ENCODE peak calls at places on chromosomes 16 and 17, in four cellular contexts. One of them, this sample, is unnamed.

GRCh38 chr17:66720567-66720966 is 114.3 kb upstream of the CACNG5 start:
- DNase-seq in CD8-positive, alpha-beta T cell: no peak
- DNase-seq in glutamatergic neuron: no peak
- DNase-seq in transverse colon: no peak
- DNase-seq in this sample: no peak

GRCh38 chr17:80362428-80363119 is 52.4 kb upstream of the ENDOV start:
- DNase-seq in CD8-positive, alpha-beta T cell: no peak
- DNase-seq in glutamatergic neuron: no peak
- DNase-seq in transverse colon: no peak
- DNase-seq in this sample: no peak

GRCh38 chr16:63938661-63939060 is 1183.2 kb downstream of the CDH11 start:
- DNase-seq in CD8-positive, alpha-beta T cell: no peak
- DNase-seq in glutamatergic neuron: no peak
- DNase-seq in transverse colon: no peak
- DNase-seq in this sample: no peak

GRCh38 chr17:59827721-59828477 is 64.8 kb downstream of the TUBD1 start:
- DNase-seq in CD8-positive, alpha-beta T cell: no peak
- DNase-seq in glutamatergic neuron: no peak
- DNase-seq in transverse colon: no peak
- DNase-seq in this sample: no peak

GRCh38 chr16:5059386-5060072 is 6.2 kb downstream of the C16orf89 start:
- DNase-seq in CD8-positive, alpha-beta T cell: no peak
- DNase-seq in glutamatergic neuron: no peak
- DNase-seq in transverse colon: no peak
- DNase-seq in this sample: no peak

GRCh38 chr16:543301-544164 is 16.0 kb downstream of the CAPN15 start:
- DNase-seq in CD8-positive, alpha-beta T cell: no peak
- DNase-seq in glutamatergic neuron: no peak
- DNase-seq in transverse colon: no peak
- DNase-seq in this sample: no peak

GRCh38 chr16:79792952-79793351 is 192.4 kb upstream of the MAF start:
- DNase-seq in CD8-positive, alpha-beta T cell: no peak
- DNase-seq in glutamatergic neuron: no peak
- DNase-seq in transverse colon: peak
- DNase-seq in this sample: no peak

GRCh38 chr17:6507535-6507934 is 48.8 kb downstream of the PITPNM3 start:
- DNase-seq in CD8-positive, alpha-beta T cell: no peak
- DNase-seq in glutamatergic neuron: no peak
- DNase-seq in transverse colon: peak
- DNase-seq in this sample: no peak

GRCh38 chr17:77496831-77497577 is 356.2 kb downstream of the SEC14L1 start:
- DNase-seq in CD8-positive, alpha-beta T cell: no peak
- DNase-seq in glutamatergic neuron: no peak
- DNase-seq in transverse colon: no peak
- DNase-seq in this sample: no peak

GRCh38 chr16:2692948-2693651 is 10.8 kb downstream of the KCTD5 start:
- DNase-seq in CD8-positive, alpha-beta T cell: no peak
- DNase-seq in glutamatergic neuron: peak
- DNase-seq in transverse colon: peak
- DNase-seq in this sample: no peak

GRCh38 chr16:19238386-19238785 is 47.1 kb upstream of the CLEC19A start:
- DNase-seq in CD8-positive, alpha-beta T cell: no peak
- DNase-seq in glutamatergic neuron: no peak
- DNase-seq in transverse colon: no peak
- DNase-seq in this sample: no peak

GRCh38 chr16:525520-526180 is 1.9 kb upstream of the CAPN15 start:
- DNase-seq in CD8-positive, alpha-beta T cell: peak
- DNase-seq in glutamatergic neuron: no peak
- DNase-seq in transverse colon: no peak
- DNase-seq in this sample: peak

GRCh38 chr16:80837421-80838263 is 33.2 kb upstream of the CDYL2 start:
- DNase-seq in CD8-positive, alpha-beta T cell: no peak
- DNase-seq in glutamatergic neuron: no peak
- DNase-seq in transverse colon: no peak
- DNase-seq in this sample: no peak

GRCh38 chr17:6574689-6575595 is 18.6 kb upstream of the PITPNM3 start:
- DNase-seq in CD8-positive, alpha-beta T cell: peak
- DNase-seq in glutamatergic neuron: no peak
- DNase-seq in transverse colon: peak
- DNase-seq in this sample: peak

GRCh38 chr16:66581246-66581952 is 2.1 kb downstream of the CMTM2 start:
- DNase-seq in CD8-positive, alpha-beta T cell: no peak
- DNase-seq in glutamatergic neuron: no peak
- DNase-seq in transverse colon: no peak
- DNase-seq in this sample: no peak

GRCh38 chr16:27445502-27446175 is 43.7 kb downstream of the IL21R start:
- DNase-seq in CD8-positive, alpha-beta T cell: no peak
- DNase-seq in glutamatergic neuron: no peak
- DNase-seq in transverse colon: no peak
- DNase-seq in this sample: no peak

GRCh38 chr16:4982056-4982867 is 24.1 kb downstream of the SEC14L5 start:
- DNase-seq in CD8-positive, alpha-beta T cell: no peak
- DNase-seq in glutamatergic neuron: no peak
- DNase-seq in transverse colon: no peak
- DNase-seq in this sample: no peak

GRCh38 chr17:38606646-38607611 is 1.2 kb upstream of the SRCIN1 start:
- DNase-seq in CD8-positive, alpha-beta T cell: no peak
- DNase-seq in glutamatergic neuron: no peak
- DNase-seq in transverse colon: no peak
- DNase-seq in this sample: no peak

GRCh38 chr16:1553976-1554825 is 20.7 kb downstream of the TMEM204 start:
- DNase-seq in CD8-positive, alpha-beta T cell: no peak
- DNase-seq in glutamatergic neuron: no peak
- DNase-seq in transverse colon: no peak
- DNase-seq in this sample: no peak

GRCh38 chr16:15961060-15961511 is 11.7 kb downstream of the ABCC1 start:
- DNase-seq in CD8-positive, alpha-beta T cell: peak
- DNase-seq in glutamatergic neuron: no peak
- DNase-seq in transverse colon: no peak
- DNase-seq in this sample: peak

GRCh38 chr17:35948092-35948491 is 4.6 kb upstream of the LYZL6 start:
- DNase-seq in CD8-positive, alpha-beta T cell: no peak
- DNase-seq in glutamatergic neuron: no peak
- DNase-seq in transverse colon: no peak
- DNase-seq in this sample: no peak

GRCh38 chr17:56545056-56545455 is 48.4 kb upstream of the NOG start:
- DNase-seq in CD8-positive, alpha-beta T cell: no peak
- DNase-seq in glutamatergic neuron: no peak
- DNase-seq in transverse colon: no peak
- DNase-seq in this sample: no peak

GRCh38 chr16:56513972-56514371 is 5.9 kb downstream of the BBS2 start:
- DNase-seq in CD8-positive, alpha-beta T cell: peak
- DNase-seq in glutamatergic neuron: no peak
- DNase-seq in transverse colon: peak
- DNase-seq in this sample: peak

GRCh38 chr17:79082311-79083190 is 7.9 kb downstream of the ENGASE start:
- DNase-seq in CD8-positive, alpha-beta T cell: peak
- DNase-seq in glutamatergic neuron: peak
- DNase-seq in transverse colon: peak
- DNase-seq in this sample: peak
- TF ChIP-seq CTCF in CD8-positive, alpha-beta T cell: peak
- TF ChIP-seq CTCF in glutamatergic neuron: peak
- TF ChIP-seq CTCF in transverse colon: peak
- TF ChIP-seq CTCF in this sample: peak

GRCh38 chr17:43026610-43027009 is 1.6 kb downstream of the RND2 start:
- DNase-seq in CD8-positive, alpha-beta T cell: no peak
- DNase-seq in glutamatergic neuron: no peak
- DNase-seq in transverse colon: no peak
- DNase-seq in this sample: no peak
- TF ChIP-seq CTCF in CD8-positive, alpha-beta T cell: no peak
- TF ChIP-seq CTCF in glutamatergic neuron: no peak
- TF ChIP-seq CTCF in transverse colon: no peak
- TF ChIP-seq CTCF in this sample: no peak

GRCh38 chr17:27415090-27415795 is 41.0 kb upstream of the KSR1 start:
- DNase-seq in CD8-positive, alpha-beta T cell: no peak
- DNase-seq in glutamatergic neuron: peak
- DNase-seq in transverse colon: no peak
- DNase-seq in this sample: no peak

GRCh38 chr17:27413295-27413694 is 43.0 kb upstream of the KSR1 start:
- DNase-seq in CD8-positive, alpha-beta T cell: no peak
- DNase-seq in glutamatergic neuron: no peak
- DNase-seq in transverse colon: no peak
- DNase-seq in this sample: no peak

GRCh38 chr17:27414271-27414670 is 42.0 kb upstream of the KSR1 start:
- DNase-seq in CD8-positive, alpha-beta T cell: no peak
- DNase-seq in glutamatergic neuron: no peak
- DNase-seq in transverse colon: no peak
- DNase-seq in this sample: no peak

GRCh38 chr17:27413792-27414191 is 42.5 kb upstream of the KSR1 start:
- DNase-seq in CD8-positive, alpha-beta T cell: no peak
- DNase-seq in glutamatergic neuron: no peak
- DNase-seq in transverse colon: no peak
- DNase-seq in this sample: no peak

GRCh38 chr17:27414686-27415085 is 41.6 kb upstream of the KSR1 start:
- DNase-seq in CD8-positive, alpha-beta T cell: no peak
- DNase-seq in glutamatergic neuron: no peak
- DNase-seq in transverse colon: no peak
- DNase-seq in this sample: no peak
- TF ChIP-seq CTCF in CD8-positive, alpha-beta T cell: no peak
- TF ChIP-seq CTCF in glutamatergic neuron: no peak
- TF ChIP-seq CTCF in transverse colon: no peak
- TF ChIP-seq CTCF in this sample: no peak

GRCh38 chr17:75036643-75037268 is 10.0 kb downstream of the ATP5PD start:
- DNase-seq in CD8-positive, alpha-beta T cell: peak
- DNase-seq in glutamatergic neuron: no peak
- DNase-seq in transverse colon: peak
- DNase-seq in this sample: no peak

GRCh38 chr17:75031972-75032895 is 14.5 kb downstream of the ATP5PD start:
- DNase-seq in CD8-positive, alpha-beta T cell: peak
- DNase-seq in glutamatergic neuron: peak
- DNase-seq in transverse colon: peak
- DNase-seq in this sample: peak

GRCh38 chr17:75032896-75033294 is 13.9 kb downstream of the ATP5PD start:
- DNase-seq in CD8-positive, alpha-beta T cell: no peak
- DNase-seq in glutamatergic neuron: no peak
- DNase-seq in transverse colon: no peak
- DNase-seq in this sample: no peak

GRCh38 chr17:75033346-75034235 is 13.2 kb downstream of the ATP5PD start:
- DNase-seq in CD8-positive, alpha-beta T cell: peak
- DNase-seq in glutamatergic neuron: peak
- DNase-seq in transverse colon: peak
- DNase-seq in this sample: peak

GRCh38 chr17:75034236-75034908 is 12.4 kb downstream of the ATP5PD start:
- DNase-seq in CD8-positive, alpha-beta T cell: peak
- DNase-seq in glutamatergic neuron: peak
- DNase-seq in transverse colon: peak
- DNase-seq in this sample: peak
- TF ChIP-seq CTCF in CD8-positive, alpha-beta T cell: no peak
- TF ChIP-seq CTCF in glutamatergic neuron: no peak
- TF ChIP-seq CTCF in transverse colon: peak
- TF ChIP-seq CTCF in this sample: no peak

GRCh38 chr16:49856741-49857330 is 924 bp upstream of the ZNF423 start:
- DNase-seq in CD8-positive, alpha-beta T cell: no peak
- DNase-seq in glutamatergic neuron: peak
- DNase-seq in transverse colon: peak
- DNase-seq in this sample: peak
- TF ChIP-seq CTCF in CD8-positive, alpha-beta T cell: no peak
- TF ChIP-seq CTCF in glutamatergic neuron: no peak
- TF ChIP-seq CTCF in transverse colon: no peak
- TF ChIP-seq CTCF in this sample: peak

GRCh38 chr17:75622771-75623273 is 10.4 kb upstream of the SMIM5 start:
- DNase-seq in CD8-positive, alpha-beta T cell: no peak
- DNase-seq in glutamatergic neuron: no peak
- DNase-seq in transverse colon: no peak
- DNase-seq in this sample: no peak

GRCh38 chr17:75617675-75618074 is 15.6 kb upstream of the SMIM5 start:
- DNase-seq in CD8-positive, alpha-beta T cell: no peak
- DNase-seq in glutamatergic neuron: no peak
- DNase-seq in transverse colon: no peak
- DNase-seq in this sample: no peak

GRCh38 chr17:75622071-75622470 is 11.2 kb upstream of the SMIM5 start:
- DNase-seq in CD8-positive, alpha-beta T cell: no peak
- DNase-seq in glutamatergic neuron: no peak
- DNase-seq in transverse colon: no peak
- DNase-seq in this sample: no peak

GRCh38 chr17:75617218-75617617 is 16.0 kb upstream of the SMIM5 start:
- DNase-seq in CD8-positive, alpha-beta T cell: no peak
- DNase-seq in glutamatergic neuron: no peak
- DNase-seq in transverse colon: peak
- DNase-seq in this sample: no peak

DNA sequence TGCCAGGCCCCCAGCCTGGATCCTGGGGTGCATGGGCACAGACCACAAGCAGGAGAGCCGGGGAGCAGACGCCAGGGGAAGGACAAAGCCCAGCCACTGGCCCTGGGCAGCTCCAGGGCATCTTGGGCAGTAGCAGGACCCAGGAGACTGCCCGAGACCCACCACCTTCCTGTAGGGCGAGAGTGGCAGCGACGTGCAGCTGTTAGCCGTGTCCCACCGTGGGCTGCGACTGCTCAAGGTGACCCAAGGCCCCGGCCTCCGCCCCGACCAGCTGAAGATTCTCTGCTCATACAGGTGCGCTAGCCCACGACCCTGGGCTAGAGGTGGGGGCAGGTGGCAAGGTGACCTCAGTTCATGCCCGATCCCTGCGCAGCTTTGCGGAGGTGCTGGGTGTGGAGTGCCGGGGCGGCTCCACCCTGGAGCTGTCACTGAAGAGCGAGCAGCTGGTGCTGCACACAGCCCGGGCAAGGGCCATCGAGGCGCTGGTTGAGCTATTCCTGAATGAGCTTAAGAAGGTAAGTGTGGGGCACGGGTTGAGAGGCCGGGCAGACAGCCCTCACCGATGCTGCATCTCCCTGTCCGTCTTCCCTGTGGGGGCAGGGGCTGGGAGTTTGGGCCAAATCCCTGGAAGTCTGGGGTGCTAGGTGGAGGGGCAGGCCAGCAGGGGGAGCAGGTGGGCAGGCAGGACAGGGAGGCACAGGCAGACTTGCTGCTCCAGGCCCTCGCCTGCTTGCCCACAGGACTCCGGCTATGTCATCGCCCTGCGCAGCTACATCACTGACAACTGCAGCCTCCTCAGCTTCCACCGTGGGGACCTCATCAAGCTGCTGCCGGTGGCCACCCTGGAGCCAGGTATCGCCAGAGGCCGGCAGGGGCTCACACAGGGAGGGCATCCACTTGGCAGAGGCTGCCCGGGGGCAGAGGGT is 13.5 kb upstream of the SMIM5 start:
- DNase-seq in CD8-positive, alpha-beta T cell: no peak
- DNase-seq in glutamatergic neuron: peak
- DNase-seq in transverse colon: no peak
- DNase-seq in this sample: peak
- TF ChIP-seq CTCF in CD8-positive, alpha-beta T cell: no peak
- TF ChIP-seq CTCF in glutamatergic neuron: peak
- TF ChIP-seq CTCF in transverse colon: peak
- TF ChIP-seq CTCF in this sample: peak

DNA sequence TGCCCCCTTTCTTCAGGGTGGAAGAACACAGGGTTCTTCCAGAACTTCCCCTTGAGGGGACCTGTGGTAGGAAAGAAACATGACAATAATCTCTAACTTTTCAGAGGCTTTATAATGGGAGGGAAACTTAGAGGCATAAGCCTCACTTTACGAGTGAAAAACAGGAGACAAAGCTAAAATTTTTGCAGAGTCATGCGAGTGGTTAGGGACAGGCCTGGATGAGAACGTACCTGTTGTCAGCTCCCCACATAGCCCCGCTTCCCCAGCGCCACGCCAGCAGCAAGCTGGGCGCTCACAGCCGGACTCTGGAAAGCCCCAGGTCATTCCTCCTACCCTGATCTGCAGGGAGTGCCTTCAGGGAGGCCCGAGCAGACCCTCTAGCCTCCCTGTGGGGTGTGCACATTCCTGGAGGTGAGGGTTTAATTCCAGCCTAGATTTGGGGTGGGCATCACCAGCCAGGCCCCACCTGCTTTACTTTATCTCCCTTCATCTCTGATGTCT is 53.6 kb downstream of the LDHD start:
- DNase-seq in CD8-positive, alpha-beta T cell: no peak
- DNase-seq in glutamatergic neuron: no peak
- DNase-seq in transverse colon: no peak
- DNase-seq in this sample: no peak
- TF ChIP-seq CTCF in CD8-positive, alpha-beta T cell: no peak
- TF ChIP-seq CTCF in glutamatergic neuron: no peak
- TF ChIP-seq CTCF in transverse colon: no peak
- TF ChIP-seq CTCF in this sample: no peak

This sample was measured in GM20000.